ENCODE peak calls at places on chromosomes 3 and 15, in seven cellular contexts. H is foreskin fibroblast, Y is dorsolateral prefrontal cortex, L is ovary, U is cardiac fibroblast, J is GM23338, S is AG09309. C is an unnamed sample.

GRCh38 chr15:74470631-74471396 is 9.9 kb upstream of the UBL7 start:
- DNase-seq in H (no peak), S (no peak), Y (no peak), L (no peak), U (no peak), J (no peak), C (no peak)

GRCh38 chr15:63054985-63055384 is 12.4 kb downstream of the TPM1 start:
- DNase-seq in H (no peak), S (no peak), U (no peak), L (no peak), J (no peak), Y (no peak), C (no peak)

GRCh38 chr3:14792691-14793121 is 26.1 kb upstream of the FGD5 start:
- DNase-seq in S (no peak), U (no peak), L (no peak), H (no peak), Y (no peak), J (no peak), C (no peak)

GRCh38 chr3:190579514-190580137 is 65.7 kb downstream of the IL1RAP start:
- DNase-seq in S (no peak), Y (no peak), H (no peak), U (no peak), J (no peak), L (no peak), C (no peak)

GRCh38 chr3:14472471-14473351 is 67.4 kb downstream of the GRIP2 start:
- DNase-seq in J (no peak), H (peak), Y (no peak), S (peak), L (peak), U (peak), C (peak)

GRCh38 chr15:62932436-62932835 is 110.1 kb upstream of the TPM1 start:
- DNase-seq in H (peak), L (no peak), S (peak), Y (no peak), J (no peak), U (peak), C (no peak)

GRCh38 chr3:197298341-197298857 is at the start of gene DLG1:
- DNase-seq in U (peak), L (peak), J (peak), S (peak), H (peak), Y (peak), C (peak)

GRCh38 chr15:92130906-92131305 is 262.8 kb upstream of the ST8SIA2 start:
- DNase-seq in L (no peak), Y (no peak), J (no peak), S (no peak), U (no peak), H (no peak), C (no peak)

GRCh38 chr15:92959219-92959618 is 59.1 kb downstream of the CHD2 start:
- DNase-seq in J (no peak), H (no peak), Y (no peak), S (no peak), U (no peak), L (no peak), C (no peak)

GRCh38 chr3:51271172-51271571 is 113.9 kb upstream of the MANF start:
- DNase-seq in L (no peak), J (no peak), Y (no peak), H (no peak), S (no peak), U (no peak), C (no peak)

GRCh38 chr3:103705641-103706040 is 1270.8 kb downstream of the ZPLD1 start:
- DNase-seq in U (no peak), S (no peak), L (no peak), Y (no peak), J (no peak), H (no peak), C (no peak)

GRCh38 chr3:72310028-72310987 is 525.4 kb upstream of the PROK2 start:
- DNase-seq in J (no peak), L (no peak), U (peak), S (peak), H (peak), Y (no peak), C (no peak)

GRCh38 chr3:131047582-131047981 is 20.9 kb downstream of the NEK11 start:
- DNase-seq in U (no peak), H (no peak), L (no peak), J (peak), S (no peak), Y (no peak), C (no peak)

GRCh38 chr15:27057904-27058645 is 87.1 kb downstream of the GABRG3 start:
- DNase-seq in J (peak), Y (peak), H (peak), S (no peak), U (peak), L (no peak), C (no peak)

GRCh38 chr15:31235298-31236183 is 91.1 kb upstream of the KLF13 start:
- DNase-seq in U (peak), S (no peak), L (peak), J (no peak), Y (no peak), H (no peak), C (no peak)

GRCh38 chr15:99729920-99730319 is 3.3 kb downstream of the LYSMD4 start:
- DNase-seq in Y (no peak), S (no peak), U (peak), L (peak), H (peak), J (peak), C (no peak)

GRCh38 chr3:4575413-4575812 is 82.3 kb downstream of the ITPR1 start:
- DNase-seq in L (no peak), Y (no peak), J (no peak), H (no peak), S (no peak), U (peak), C (no peak)

GRCh38 chr3:115960799-115961198 is 337.5 kb downstream of the GAP43 start:
- DNase-seq in J (no peak), L (no peak), Y (peak), U (peak), S (no peak), H (no peak), C (no peak)

GRCh38 chr3:196979545-196979944 is 10.9 kb upstream of the PIGZ start:
- DNase-seq in J (no peak), H (peak), S (peak), L (no peak), Y (no peak), U (peak), C (no peak)

GRCh38 chr15:44554934-44555723 is 18.2 kb downstream of the EIF3J start:
- DNase-seq in H (no peak), L (no peak), Y (no peak), S (no peak), U (no peak), J (no peak), C (no peak)

GRCh38 chr3:122975163-122975923 is 52.2 kb downstream of the SEMA5B start:
- DNase-seq in U (peak), L (peak), S (peak), H (peak), J (no peak), Y (no peak), C (peak)

GRCh38 chr3:45035441-45036301 is 9.6 kb downstream of the CLEC3B start:
- DNase-seq in H (peak), J (peak), Y (peak), S (no peak), L (peak), U (peak), C (no peak)

GRCh38 chr15:99507016-99507731 is 58.6 kb upstream of the MEF2A start:
- DNase-seq in Y (no peak), S (no peak), L (peak), H (peak), J (no peak), U (peak), C (peak)

GRCh38 chr3:160973067-160973466 is 132.1 kb downstream of the B3GALNT1 start:
- DNase-seq in H (no peak), L (no peak), J (no peak), U (no peak), Y (no peak), S (no peak), C (no peak)

GRCh38 chr15:40046721-40047412 is 7.9 kb upstream of the SRP14 start:
- DNase-seq in Y (no peak), J (no peak), H (peak), S (no peak), U (peak), L (no peak), C (no peak)

GRCh38 chr3:10764314-10765051 is 51.5 kb upstream of the SLC6A11 start:
- DNase-seq in U (no peak), J (peak), L (no peak), Y (peak), H (no peak), S (no peak), C (no peak)

GRCh38 chr3:102177075-102177755 is 257.6 kb upstream of the ZPLD1 start:
- DNase-seq in L (no peak), H (no peak), J (no peak), Y (no peak), S (no peak), U (no peak), C (no peak)

GRCh38 chr15:84658080-84658787 is at the start of gene NMB:
- DNase-seq in H (peak), J (peak), U (peak), Y (peak), S (peak), L (peak), C (peak)

GRCh38 chr15:84656972-84657371 is 1.0 kb downstream of the NMB start:
- DNase-seq in L (no peak), S (no peak), J (no peak), H (no peak), U (no peak), Y (no peak), C (no peak)

GRCh38 chr15:84659904-84660781 is 2.1 kb upstream of the NMB start:
- DNase-seq in J (no peak), S (no peak), U (no peak), H (no peak), L (no peak), Y (no peak), C (no peak)

GRCh38 chr15:84657748-84658079 is 285 bp downstream of the NMB start:
- DNase-seq in J (peak), L (no peak), S (no peak), H (no peak), U (no peak), Y (no peak), C (no peak)

GRCh38 chr15:84658788-84659411 is 901 bp upstream of the NMB start:
- DNase-seq in Y (no peak), U (no peak), L (no peak), S (no peak), J (no peak), H (no peak), C (no peak)
- TF ChIP-seq CTCF in Y (no peak), U (no peak), L (no peak), S (no peak), J (no peak), H (no peak), C (no peak)

DNA sequence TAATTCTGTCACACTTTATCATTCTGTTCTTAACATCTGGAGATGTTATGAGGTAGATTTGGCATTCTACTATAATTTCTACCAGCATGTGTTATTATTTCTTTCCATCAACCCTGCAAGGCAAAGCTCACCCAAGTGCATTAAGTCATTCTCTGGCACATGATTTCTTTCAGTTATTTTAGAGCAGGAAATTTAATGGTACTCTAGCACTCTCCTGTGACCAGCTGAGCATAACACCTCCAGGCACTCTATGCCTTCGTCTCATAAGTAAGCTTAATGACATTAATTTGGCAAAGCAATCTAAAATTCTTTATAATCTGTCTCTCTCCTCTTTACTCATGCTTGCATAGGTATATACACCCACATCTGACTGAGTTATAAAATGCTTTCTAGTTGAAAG is 300.2 kb upstream of the GPR149 start:
- DNase-seq in U (no peak), J (no peak), Y (no peak), S (no peak), H (no peak), L (no peak), C (peak)
- TF ChIP-seq CTCF in U (no peak), J (peak), Y (no peak), S (no peak), H (no peak), L (no peak), C (peak)

GRCh38 chr3:129059311-129059975 is 1.1 kb upstream of the GP9 start:
- DNase-seq in L (no peak), Y (no peak), U (no peak), S (no peak), J (no peak), H (no peak), C (no peak)

GRCh38 chr3:129057249-129057648 is 3.3 kb upstream of the GP9 start:
- DNase-seq in S (no peak), Y (no peak), J (no peak), H (no peak), L (no peak), U (no peak), C (no peak)

GRCh38 chr3:129054605-129055104 is 5.9 kb upstream of the GP9 start:
- DNase-seq in L (no peak), H (no peak), U (no peak), S (no peak), J (no peak), Y (no peak), C (no peak)

GRCh38 chr3:129058441-129059194 is 2.0 kb upstream of the GP9 start:
- DNase-seq in J (peak), U (no peak), L (no peak), Y (no peak), H (no peak), S (no peak), C (no peak)

DNA sequence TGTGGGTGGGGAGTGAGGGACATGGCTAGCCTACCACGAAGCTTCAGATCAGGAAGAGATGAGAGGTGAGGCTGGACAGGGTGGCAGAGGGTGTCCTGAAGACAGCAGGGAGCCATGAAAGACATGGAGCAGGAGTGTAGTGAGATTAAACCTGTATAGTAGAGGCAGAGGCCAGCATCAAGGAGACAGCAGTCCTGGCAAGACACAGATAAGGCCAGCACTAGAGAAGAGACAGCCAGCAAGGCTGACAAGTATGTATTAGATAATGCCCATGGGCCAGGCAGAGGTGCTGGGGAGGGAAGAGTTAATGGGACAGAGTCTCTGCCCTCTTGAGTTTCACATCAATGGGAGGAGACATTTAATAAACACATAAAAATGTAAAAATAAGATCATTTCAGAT is 3.7 kb upstream of the GP9 start:
- DNase-seq in J (no peak), L (no peak), S (no peak), Y (no peak), U (no peak), H (no peak), C (no peak)
- TF ChIP-seq CTCF in J (no peak), L (no peak), S (no peak), Y (no peak), U (no peak), H (no peak), C (no peak)

GRCh38 chr3:127959041-127959440 is 44.0 kb downstream of the KBTBD12 start:
- DNase-seq in S (no peak), L (no peak), J (no peak), Y (no peak), U (no peak), H (no peak), C (no peak)

GRCh38 chr3:127961963-127962362 is 46.9 kb downstream of the KBTBD12 start:
- DNase-seq in J (peak), H (no peak), S (no peak), U (no peak), Y (no peak), L (no peak), C (no peak)

GRCh38 chr3:127962937-127963336 is 47.9 kb downstream of the KBTBD12 start:
- DNase-seq in Y (no peak), U (no peak), J (no peak), S (no peak), L (no peak), H (no peak), C (no peak)

GRCh38 chr3:127961124-127961523 is 46.1 kb downstream of the KBTBD12 start:
- DNase-seq in Y (no peak), U (no peak), H (no peak), L (no peak), J (no peak), S (no peak), C (no peak)

GRCh38 chr3:127959873-127960272 is 44.8 kb downstream of the KBTBD12 start:
- DNase-seq in H (no peak), S (no peak), Y (no peak), J (peak), U (peak), L (no peak), C (no peak)
- TF ChIP-seq CTCF in H (peak), S (peak), Y (peak), J (peak), U (peak), L (no peak), C (peak)

GRCh38 chr15:69557340-69558137 is 104.9 kb downstream of the RPLP1 start:
- DNase-seq in J (no peak), H (peak), S (peak), L (no peak), U (peak), Y (no peak), C (peak)

GRCh38 chr15:69555080-69555479 is 102.5 kb downstream of the RPLP1 start:
- DNase-seq in S (no peak), L (no peak), J (no peak), H (no peak), Y (no peak), U (no peak), C (no peak)

GRCh38 chr15:69556344-69556743 is 103.7 kb downstream of the RPLP1 start:
- DNase-seq in H (no peak), U (no peak), Y (no peak), S (no peak), J (no peak), L (no peak), C (no peak)

GRCh38 chr15:69559440-69560215 is 107.0 kb downstream of the RPLP1 start:
- DNase-seq in S (no peak), L (no peak), U (peak), H (no peak), J (no peak), Y (no peak), C (no peak)

DNA sequence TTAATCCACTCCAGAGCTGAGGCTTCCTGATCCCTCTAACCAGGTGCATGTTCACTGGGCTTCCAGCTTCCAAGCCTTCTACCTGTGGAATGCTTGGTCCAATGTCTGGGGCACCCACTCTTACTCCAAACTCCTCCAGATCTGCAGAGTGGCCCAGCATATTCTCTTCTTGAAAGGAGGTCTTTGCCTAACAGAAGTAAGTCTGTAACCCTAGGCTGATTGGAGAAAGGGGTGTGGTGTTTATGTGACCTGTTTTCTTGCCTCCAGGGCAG is 105.5 kb downstream of the RPLP1 start:
- DNase-seq in J (no peak), Y (no peak), S (no peak), U (no peak), L (no peak), H (no peak), C (no peak)
- TF ChIP-seq CTCF in J (no peak), Y (no peak), S (no peak), U (no peak), L (no peak), H (no peak), C (no peak)

DNA sequence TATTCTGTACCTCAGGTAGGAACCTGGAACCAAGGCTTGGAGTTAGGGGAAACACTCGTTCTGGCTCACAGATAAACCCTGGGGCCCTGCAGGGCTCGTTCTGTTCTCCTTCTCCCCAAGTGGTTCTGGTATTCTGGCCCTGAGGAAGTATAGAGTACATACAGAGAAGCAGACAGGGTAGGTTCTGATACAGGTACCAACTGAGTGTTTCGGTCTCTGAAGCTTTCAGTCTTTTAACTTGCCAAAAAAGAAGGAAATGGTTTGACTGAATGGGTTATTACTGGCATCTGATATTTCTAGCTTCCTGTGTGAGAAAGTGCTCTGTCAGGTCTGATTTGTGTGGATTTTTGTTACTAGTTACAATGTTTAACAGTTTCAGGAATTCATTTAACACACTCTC is 67.3 kb downstream of the UBE2E2 start:
- DNase-seq in S (no peak), L (no peak), H (no peak), Y (no peak), U (no peak), J (no peak), C (no peak)
- TF ChIP-seq CTCF in S (no peak), L (no peak), H (no peak), Y (no peak), U (no peak), J (no peak), C (no peak)

GRCh38 chr3:36542186-36542585 is 161.9 kb downstream of the STAC start:
- DNase-seq in J (no peak), S (no peak), L (no peak), U (no peak), H (peak), Y (no peak), C (peak)

GRCh38 chr3:36543276-36543997 is 163.1 kb downstream of the STAC start:
- DNase-seq in U (no peak), J (no peak), L (no peak), Y (no peak), S (no peak), H (no peak), C (no peak)

GRCh38 chr3:36538405-36538804 is 158.1 kb downstream of the STAC start:
- DNase-seq in U (no peak), J (no peak), L (no peak), H (no peak), S (no peak), Y (no peak), C (no peak)

GRCh38 chr3:36546196-36546595 is 165.9 kb downstream of the STAC start:
- DNase-seq in S (no peak), J (no peak), U (no peak), L (no peak), H (no peak), Y (no peak), C (no peak)

DNA sequence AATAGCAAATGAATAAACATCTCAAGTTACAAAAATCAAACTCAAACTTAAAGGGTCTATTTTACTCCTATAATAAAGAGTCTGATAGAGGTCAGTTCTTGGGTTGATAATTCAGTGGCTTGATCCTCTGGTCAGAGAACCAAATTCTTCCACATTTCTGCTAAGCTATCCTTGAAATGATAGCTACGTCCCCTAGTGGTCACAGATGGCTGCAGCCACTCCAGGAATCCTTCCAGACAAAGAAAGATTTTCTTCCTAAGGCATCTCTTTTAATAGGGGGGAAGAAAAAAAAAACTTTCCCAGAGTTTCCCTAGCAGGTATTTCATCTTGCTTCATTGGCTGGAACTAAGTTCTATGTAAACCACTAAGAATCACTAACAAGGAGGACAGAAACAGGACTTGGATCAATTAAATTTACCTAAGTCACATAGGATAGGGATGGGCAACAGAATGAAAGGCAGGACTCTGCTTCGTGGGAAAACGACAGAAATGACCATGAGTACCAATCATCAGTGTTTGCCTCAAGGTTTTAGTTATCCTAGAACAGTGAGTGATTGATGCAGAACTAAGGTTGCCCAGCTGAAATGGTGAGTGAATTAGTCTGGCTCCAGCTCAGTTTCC is 160.7 kb downstream of the STAC start:
- DNase-seq in H (peak), L (no peak), U (peak), Y (no peak), J (peak), S (peak), C (no peak)
- TF ChIP-seq CTCF in H (peak), L (no peak), U (peak), Y (no peak), J (peak), S (peak), C (peak)